ENCODE peak calls at places on chromosomes 4 and X, in five cellular contexts. M is mammary epithelial cell, C is astrocyte, S is AG10803, W is esophagus squamous epithelium. J is an unnamed sample.

GRCh38 chr4:99979872-99980271 is 29.8 kb upstream of the H2AZ1 start:
- DNase-seq in M (no peak), C (peak; percentile 10), S (no peak), W (no peak), J (no peak)

GRCh38 chrX:147570483-147570882 is 341.2 kb upstream of the FMR1 start:
- DNase-seq in S (no peak), C (no peak), M (no peak), W (no peak), J (no peak)

GRCh38 chrX:140709421-140709846 is at the start of gene LINC00632:
- DNase-seq in S (no peak), M (no peak), W (no peak), C (no peak), J (no peak)

GRCh38 chr4:10084651-10085320 is 31.8 kb downstream of the WDR1 start:
- DNase-seq in C (no peak), W (no peak), M (no peak), S (peak; percentile 32), J (peak; percentile 7)

GRCh38 chr4:126004936-126005335 is 690.2 kb downstream of the FAT4 start:
- DNase-seq in W (no peak), C (peak; percentile 30), M (peak; percentile 39), S (peak; percentile 23), J (no peak)

GRCh38 chr4:3473251-3473942 is 10.3 kb downstream of the DOK7 start:
- DNase-seq in S (no peak), W (no peak), M (no peak), C (no peak), J (no peak)

GRCh38 chrX:36087366-36087765 is 167.8 kb downstream of the CFAP47 start:
- DNase-seq in C (no peak), W (no peak), S (no peak), M (no peak), J (no peak)

GRCh38 chr4:55458611-55459010 is 62.9 kb downstream of the TMEM165 start:
- DNase-seq in M (peak; percentile 42), C (no peak), W (no peak), S (no peak), J (no peak)

GRCh38 chr4:96352051-96352517 is 512.2 kb downstream of the PDHA2 start:
- DNase-seq in S (no peak), M (peak; percentile 14), W (no peak), C (peak; percentile 5), J (no peak)

GRCh38 chr4:1058198-1058996 is 47.0 kb downstream of the FGFRL1 start:
- DNase-seq in C (no peak), M (no peak), W (no peak), S (no peak), J (no peak)

GRCh38 chr4:180811556-180811955 is 1431.6 kb upstream of the TENM3 start:
- DNase-seq in W (no peak), C (peak; percentile 46), S (no peak), M (no peak), J (no peak)

GRCh38 chr4:135598151-135598550 is 1396.6 kb upstream of the PABPC4L start:
- DNase-seq in W (no peak), S (no peak), M (no peak), C (peak; percentile 77), J (no peak)

GRCh38 chrX:45712067-45712466 is 511.4 kb upstream of the DIPK2B start:
- DNase-seq in S (peak; percentile 80), C (peak; percentile 66), M (peak; percentile 64), W (no peak), J (no peak)

GRCh38 chr4:81875962-81876650 is 404.4 kb upstream of the RASGEF1B start:
- DNase-seq in C (no peak), S (no peak), W (no peak), M (no peak), J (no peak)

GRCh38 chr4:172147702-172148101 is 334.5 kb downstream of the GALNTL6 start:
- DNase-seq in M (no peak), W (no peak), S (peak; percentile 56), C (peak; percentile 1), J (no peak)
- TF ChIP-seq CTCF in M (no peak), W (no peak), S (peak; percentile 50), C (no peak), J (no peak)

DNA sequence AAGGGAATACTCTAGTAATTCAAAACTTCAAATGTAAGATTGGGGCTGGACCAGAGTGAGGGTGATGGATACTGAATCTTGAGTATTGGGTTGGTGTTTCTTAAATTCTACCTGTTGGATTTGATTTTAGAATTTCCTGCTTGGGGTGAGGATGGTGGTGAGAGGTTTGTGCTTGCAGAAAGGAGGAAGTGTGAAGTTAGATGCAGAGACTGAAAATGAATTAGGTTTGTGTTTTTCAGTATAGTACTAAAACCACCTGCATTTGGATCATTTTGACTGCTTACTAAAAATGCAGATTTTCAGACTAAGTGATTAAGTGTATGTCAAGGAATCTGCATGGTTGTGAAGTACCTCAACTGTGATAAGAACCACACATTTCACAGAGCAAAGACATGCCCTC is 131.5 kb upstream of the CENPE start:
- DNase-seq in M (no peak), W (no peak), S (no peak), C (no peak), J (no peak)
- TF ChIP-seq CTCF in M (no peak), W (no peak), S (no peak), C (no peak), J (no peak)

DNA sequence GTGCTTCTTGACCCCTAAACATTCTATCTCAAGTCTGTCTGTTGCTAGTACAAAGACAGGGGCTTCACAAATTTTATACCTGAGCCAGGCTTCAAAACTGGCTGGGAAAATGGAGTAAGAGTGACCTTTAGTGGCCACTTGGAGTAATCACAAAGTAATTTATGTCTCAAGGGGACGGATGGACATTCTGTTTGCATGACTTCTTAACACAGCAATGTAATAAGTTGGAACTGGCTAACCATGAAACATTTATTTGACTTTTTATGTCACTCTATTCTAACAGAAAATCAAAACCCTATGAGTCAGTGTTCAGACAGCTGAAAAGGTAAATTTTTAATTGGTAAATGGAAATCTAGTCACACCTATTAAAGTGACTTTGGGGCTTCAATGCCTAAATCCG is 600.6 kb downstream of the ANKRD50 start:
- DNase-seq in W (no peak), M (peak; percentile 52), S (peak; percentile 80), C (peak; percentile 76), J (no peak)
- TF ChIP-seq CTCF in W (peak; percentile 56), M (peak; percentile 58), S (peak; percentile 73), C (peak; percentile 77), J (no peak)

DNA sequence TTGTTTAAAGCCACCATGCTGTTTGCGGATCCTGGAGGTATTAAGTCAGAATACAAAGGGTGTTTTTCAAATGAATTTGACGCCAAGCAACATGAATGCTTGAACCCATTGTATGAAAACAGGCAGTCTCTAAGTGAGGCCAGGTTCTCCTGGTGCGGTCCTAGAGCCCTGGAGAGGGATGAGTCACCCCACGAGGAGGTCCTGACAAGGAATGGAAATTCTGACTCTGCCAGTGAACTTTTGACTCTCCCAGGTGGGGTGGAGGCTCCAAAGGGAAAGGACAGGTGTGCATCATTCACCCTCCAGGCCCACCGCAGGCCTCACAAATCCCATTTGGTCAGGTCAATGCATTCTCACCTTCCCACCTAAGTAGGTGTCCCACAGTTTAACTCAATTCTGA is 1.5 kb downstream of the TRIM2 start:
- DNase-seq in C (peak; percentile 46), S (no peak), W (no peak), M (peak; percentile 46), J (no peak)
- TF ChIP-seq CTCF in C (no peak), S (no peak), W (no peak), M (no peak), J (no peak)